ENCODE peak calls at places on chromosome 10, in four cellular contexts. One of them, this sample, is unnamed.

GRCh38 chr10:78684954-78685353 is 383.8 kb upstream of the ZMIZ1 start:
- DNase-seq in fibroblast of the conjunctiva: no peak
- DNase-seq in choroid plexus epithelial cell: no peak
- DNase-seq in astrocyte of the hippocampus: no peak
- DNase-seq in this sample: no peak

GRCh38 chr10:119314486-119314885 is 107.1 kb downstream of the GRK5 start:
- DNase-seq in fibroblast of the conjunctiva: no peak
- DNase-seq in choroid plexus epithelial cell: no peak
- DNase-seq in astrocyte of the hippocampus: no peak
- DNase-seq in this sample: no peak

GRCh38 chr10:60230892-60231291 is 158.8 kb downstream of the ANK3 start:
- DNase-seq in fibroblast of the conjunctiva: no peak
- DNase-seq in choroid plexus epithelial cell: peak; percentile 50
- DNase-seq in astrocyte of the hippocampus: peak; percentile 20
- DNase-seq in this sample: no peak

GRCh38 chr10:103884681-103885139 is 29.3 kb upstream of the SH3PXD2A start:
- DNase-seq in fibroblast of the conjunctiva: peak; percentile 47
- DNase-seq in choroid plexus epithelial cell: peak; percentile 73
- DNase-seq in astrocyte of the hippocampus: peak; percentile 77
- DNase-seq in this sample: peak; percentile 47

GRCh38 chr10:110739811-110740271 is 95.7 kb downstream of the RBM20 start:
- DNase-seq in fibroblast of the conjunctiva: no peak
- DNase-seq in choroid plexus epithelial cell: peak; percentile 33
- DNase-seq in astrocyte of the hippocampus: peak; percentile 45
- DNase-seq in this sample: no peak

GRCh38 chr10:100132427-100132826 is 50.8 kb upstream of the CPN1 start:
- DNase-seq in fibroblast of the conjunctiva: no peak
- DNase-seq in choroid plexus epithelial cell: no peak
- DNase-seq in astrocyte of the hippocampus: no peak
- DNase-seq in this sample: no peak

GRCh38 chr10:8053446-8054242 is 844 bp upstream of the GATA3 start:
- DNase-seq in fibroblast of the conjunctiva: peak; percentile 48
- DNase-seq in choroid plexus epithelial cell: peak; percentile 49
- DNase-seq in astrocyte of the hippocampus: peak; percentile 96
- DNase-seq in this sample: no peak

GRCh38 chr10:79299397-79300370 is 47.6 kb upstream of the PPIF start:
- DNase-seq in fibroblast of the conjunctiva: peak; percentile 72
- DNase-seq in choroid plexus epithelial cell: peak; percentile 93
- DNase-seq in astrocyte of the hippocampus: peak; percentile 89
- DNase-seq in this sample: peak; percentile 97

GRCh38 chr10:27188897-27189296 is 33.7 kb downstream of the MASTL start:
- DNase-seq in fibroblast of the conjunctiva: no peak
- DNase-seq in choroid plexus epithelial cell: no peak
- DNase-seq in astrocyte of the hippocampus: no peak
- DNase-seq in this sample: no peak

GRCh38 chr10:44774676-44775401 is 136.3 kb upstream of the TMEM72 start:
- DNase-seq in fibroblast of the conjunctiva: no peak
- DNase-seq in choroid plexus epithelial cell: peak; percentile 24
- DNase-seq in astrocyte of the hippocampus: peak; percentile 72
- DNase-seq in this sample: no peak

GRCh38 chr10:102266670-102267069 is 21.3 kb downstream of the GBF1 start:
- DNase-seq in fibroblast of the conjunctiva: no peak
- DNase-seq in choroid plexus epithelial cell: no peak
- DNase-seq in astrocyte of the hippocampus: no peak
- DNase-seq in this sample: no peak

GRCh38 chr10:102610499-102610898 is 33.8 kb upstream of the TRIM8 start:
- DNase-seq in fibroblast of the conjunctiva: no peak
- DNase-seq in choroid plexus epithelial cell: no peak
- DNase-seq in astrocyte of the hippocampus: no peak
- DNase-seq in this sample: no peak

GRCh38 chr10:13955426-13955825 is 368.7 kb downstream of the PRPF18 start:
- DNase-seq in fibroblast of the conjunctiva: peak; percentile 36
- DNase-seq in choroid plexus epithelial cell: no peak
- DNase-seq in astrocyte of the hippocampus: no peak
- DNase-seq in this sample: no peak

GRCh38 chr10:131928248-131929095 is 27.7 kb downstream of the PPP2R2D start:
- DNase-seq in fibroblast of the conjunctiva: no peak
- DNase-seq in choroid plexus epithelial cell: peak; percentile 68
- DNase-seq in astrocyte of the hippocampus: no peak
- DNase-seq in this sample: no peak

GRCh38 chr10:47332371-47332770 is 10.1 kb downstream of the GDF2 start:
- DNase-seq in fibroblast of the conjunctiva: no peak
- DNase-seq in choroid plexus epithelial cell: no peak
- DNase-seq in astrocyte of the hippocampus: no peak
- DNase-seq in this sample: no peak

GRCh38 chr10:24665001-24665400 is 58.7 kb downstream of the ARHGAP21 start:
- DNase-seq in fibroblast of the conjunctiva: no peak
- DNase-seq in choroid plexus epithelial cell: no peak
- DNase-seq in astrocyte of the hippocampus: no peak
- DNase-seq in this sample: no peak

GRCh38 chr10:7908541-7909210 is 90.4 kb downstream of the TAF3 start:
- DNase-seq in fibroblast of the conjunctiva: no peak
- DNase-seq in choroid plexus epithelial cell: no peak
- DNase-seq in astrocyte of the hippocampus: no peak
- DNase-seq in this sample: no peak

This sample was measured in RCC 7860.